ENCODE peak calls at places on chromosomes 16 and 17, in four cellular contexts. T, P, V and G are unnamed samples. For H3K4me1, the result is how much of the 10 kb centered on the place peaks cover.

GRCh38 chr17:82204831-82205719 is 7.6 kb downstream of the CCDC57 start:
- DNase-seq in T (no peak), P (no peak), V (no peak), G (no peak)

GRCh38 chr17:72476575-72476986 is 355.8 kb downstream of the SOX9 start:
- DNase-seq in T (peak), P (no peak), V (no peak), G (no peak)

GRCh38 chr17:28902819-28903545 is at the start of gene DHRS13:
- DNase-seq in T (peak), P (no peak), V (peak), G (peak)

GRCh38 chr17:43027091-43028032 is 2.3 kb downstream of the RND2 start:
- DNase-seq in T (no peak), P (no peak), V (no peak), G (no peak)

GRCh38 chr17:40014375-40014980 is 762 bp upstream of the CSF3 start:
- DNase-seq in T (no peak), P (no peak), V (no peak), G (no peak)

GRCh38 chr17:17206913-17207368 is 808 bp upstream of the PLD6 start:
- DNase-seq in T (no peak), P (no peak), V (no peak), G (no peak)

GRCh38 chr17:27980035-27980434 is 62.4 kb upstream of the NLK start:
- DNase-seq in T (no peak), P (no peak), V (peak), G (no peak)

GRCh38 chr16:57070986-57071540 is 21.3 kb upstream of the CPNE2 start:
- DNase-seq in T (no peak), P (no peak), V (no peak), G (no peak)

GRCh38 chr17:57946798-57947358 is 8.3 kb downstream of the CUEDC1 start:
- DNase-seq in T (peak), P (no peak), V (peak), G (no peak)

GRCh38 chr16:16100631-16101030 is 122.7 kb downstream of the ABCC6 start:
- DNase-seq in T (no peak), P (no peak), V (no peak), G (no peak)

GRCh38 chr16:69064164-69064563 is 41.3 kb upstream of the HAS3 start:
- DNase-seq in T (no peak), P (no peak), V (no peak), G (no peak)

GRCh38 chr17:73293480-73293911 is 18.3 kb downstream of the CDC42EP4 start:
- DNase-seq in T (peak), P (no peak), V (peak), G (peak)

GRCh38 chr17:16942141-16943031 is 29.5 kb downstream of the TNFRSF13B start:
- DNase-seq in T (no peak), P (peak), V (no peak), G (no peak)

GRCh38 chr17:43755389-43755875 is 3.2 kb downstream of the SOST start:
- DNase-seq in T (no peak), P (no peak), V (no peak), G (no peak)

GRCh38 chr16:69187387-69187890 is 475 bp downstream of the SNTB2 start:
- DNase-seq in T (peak), P (no peak), V (peak), G (peak)

GRCh38 chr17:61720016-61720795 is 129.2 kb upstream of the NACA2 start:
- DNase-seq in T (no peak), P (no peak), V (no peak), G (no peak)

GRCh38 chr16:14628806-14629611 is 1.1 kb downstream of the PARN start:
- DNase-seq in T (no peak), P (no peak), V (no peak), G (no peak)

GRCh38 chr16:56263711-56264608 is 72.7 kb downstream of the GNAO1 start:
- DNase-seq in T (no peak), P (no peak), V (peak), G (peak)

GRCh38 chr17:80104321-80104955 is 3.1 kb downstream of the GAA start:
- DNase-seq in T (no peak), P (no peak), V (no peak), G (no peak)

GRCh38 chr17:65020284-65020683 is 36.3 kb downstream of the GNA13 start:
- DNase-seq in T (no peak), P (no peak), V (no peak), G (no peak)

GRCh38 chr16:27225536-27226360 is 22.4 kb downstream of the KDM8 start:
- DNase-seq in T (peak), P (no peak), V (no peak), G (no peak)

GRCh38 chr17:78852709-78853111 is 12.1 kb upstream of the USP36 start:
- DNase-seq in T (peak), P (no peak), V (no peak), G (no peak)

GRCh38 chr17:80649672-80650338 is 105.2 kb downstream of the RPTOR start:
- DNase-seq in T (no peak), P (no peak), V (peak), G (peak)

GRCh38 chr17:82064433-82065192 is 991 bp downstream of the DUS1L start:
- DNase-seq in T (peak), P (no peak), V (no peak), G (no peak)

GRCh38 chr16:82011199-82011641 is at the start of gene SDR42E1:
- DNase-seq in T (peak), P (no peak), V (no peak), G (no peak)

GRCh38 chr17:81484195-81484979 is 28.2 kb downstream of the ACTG1 start:
- DNase-seq in T (peak), P (no peak), V (peak), G (peak)

GRCh38 chr16:82340531-82340930 is 170.5 kb upstream of the MPHOSPH6 start:
- DNase-seq in T (no peak), P (no peak), V (no peak), G (no peak)

GRCh38 chr17:10295728-10296343 is 77.0 kb downstream of the MYH13 start:
- DNase-seq in T (no peak), P (no peak), V (peak), G (peak)

GRCh38 chr16:65975049-65975708 is 391.3 kb upstream of the CDH5 start:
- DNase-seq in T (no peak), P (no peak), V (no peak), G (no peak)

GRCh38 chr17:59154335-59154720 is 658 bp downstream of the SKA2 start:
- DNase-seq in T (peak), P (no peak), V (peak), G (no peak)

GRCh38 chr17:61783556-61784304 is 79.6 kb downstream of the BRIP1 start:
- DNase-seq in T (no peak), P (no peak), V (no peak), G (no peak)

GRCh38 chr17:1724869-1725641 is 551 bp downstream of the WDR81 start:
- DNase-seq in T (no peak), P (no peak), V (no peak), G (no peak)

GRCh38 chr17:78933025-78933958 is 8.1 kb upstream of the TIMP2 start:
- DNase-seq in T (peak), P (no peak), V (no peak), G (peak)

GRCh38 chr16:10663744-10664143 is 31.0 kb downstream of the TEKT5 start:
- DNase-seq in T (no peak), P (no peak), V (no peak), G (no peak)

GRCh38 chr17:29444589-29444988 is 54.4 kb downstream of the TAOK1 start:
- DNase-seq in T (no peak), P (no peak), V (no peak), G (no peak)

GRCh38 chr16:19607610-19608280 is 52.2 kb downstream of the VPS35L start:
- DNase-seq in T (no peak), P (no peak), V (no peak), G (no peak)

GRCh38 chr17:9381068-9381467 is 194.6 kb downstream of the STX8 start:
- DNase-seq in T (no peak), P (no peak), V (no peak), G (no peak)

GRCh38 chr17:71084219-71084618 is 914.9 kb downstream of the KCNJ2 start:
- DNase-seq in T (peak), P (no peak), V (no peak), G (no peak)

GRCh38 chr16:48574148-48574547 is 35.8 kb downstream of the N4BP1 start:
- DNase-seq in T (no peak), P (no peak), V (no peak), G (no peak)

DNA sequence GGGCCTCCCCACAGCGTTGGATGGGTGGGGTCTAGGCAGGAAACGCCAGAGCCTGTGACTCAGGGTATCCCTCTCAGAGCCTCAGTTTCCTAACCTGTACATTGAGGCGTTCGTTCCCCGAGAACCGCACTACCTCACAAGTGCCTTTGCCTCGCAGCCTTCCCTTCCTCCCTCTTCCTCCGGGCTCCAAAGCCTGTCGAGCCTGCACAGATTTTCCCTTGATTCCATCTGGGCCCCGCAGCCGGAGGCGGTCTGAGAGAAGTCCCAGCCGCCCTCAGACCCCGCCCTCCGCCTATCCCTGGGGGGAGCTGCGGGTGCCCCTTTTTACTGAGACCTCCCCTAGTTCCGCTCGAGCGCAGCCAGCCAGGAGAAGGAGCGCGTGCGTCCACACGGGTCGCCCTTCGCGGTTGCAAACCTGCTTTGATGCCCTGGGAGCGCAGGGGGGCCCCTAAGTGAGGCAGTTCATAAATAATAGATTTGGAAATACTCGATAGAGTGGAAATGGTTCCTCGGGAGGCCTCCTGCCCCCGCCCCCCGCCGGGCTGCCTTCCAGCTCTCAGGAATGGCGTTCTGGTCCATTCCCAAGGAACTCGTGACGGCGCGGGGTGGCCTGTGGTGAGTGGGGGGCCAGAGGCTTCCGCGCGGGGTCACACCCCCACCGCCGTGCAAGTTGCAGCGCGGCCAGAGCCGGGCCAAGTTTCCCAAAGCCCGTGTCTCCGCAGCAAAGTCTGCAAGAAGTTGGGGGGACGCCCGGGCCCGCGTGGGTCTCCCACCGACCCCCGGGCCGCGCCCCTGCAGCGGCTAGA is 672 bp downstream of the C16orf74 start:
- DNase-seq in T (peak), P (no peak), V (peak), G (peak)
- H3K4me3 ChIP-seq in T (peak), P (peak), V (peak), G (peak)

DNA sequence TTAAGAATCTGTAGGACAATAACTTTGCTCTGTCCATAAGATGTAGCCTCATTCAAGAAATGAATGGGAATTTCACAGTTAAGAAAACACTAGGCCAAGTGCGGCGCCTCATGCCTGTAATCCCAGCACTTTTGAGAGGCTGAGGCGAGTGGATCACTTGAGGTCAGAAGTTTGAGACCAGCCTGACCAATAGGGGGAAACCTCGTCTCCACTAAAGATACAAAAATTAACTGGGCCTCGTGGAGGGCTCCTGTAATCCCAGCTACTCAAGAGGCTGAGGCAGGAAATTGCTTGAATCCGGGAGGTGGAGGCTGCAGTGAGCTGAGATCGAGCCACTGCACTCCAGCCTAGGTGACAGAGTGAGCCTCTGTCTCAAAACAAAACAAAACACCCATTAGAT is 19.9 kb upstream of the RSL1D1 start:
- DNase-seq in T (no peak), P (no peak), V (no peak), G (no peak)
- TF ChIP-seq CTCF in T (no peak), P (no peak), V (no peak), G (peak)

GRCh38 chr16:822909-823297 is 22.4 kb upstream of the GNG13 start:
- DNase-seq in T (no peak), P (no peak), V (no peak), G (no peak)
- H3K4me1 ChIP-seq in T (under half), P (under half), V (under half), G (under half)

DNA sequence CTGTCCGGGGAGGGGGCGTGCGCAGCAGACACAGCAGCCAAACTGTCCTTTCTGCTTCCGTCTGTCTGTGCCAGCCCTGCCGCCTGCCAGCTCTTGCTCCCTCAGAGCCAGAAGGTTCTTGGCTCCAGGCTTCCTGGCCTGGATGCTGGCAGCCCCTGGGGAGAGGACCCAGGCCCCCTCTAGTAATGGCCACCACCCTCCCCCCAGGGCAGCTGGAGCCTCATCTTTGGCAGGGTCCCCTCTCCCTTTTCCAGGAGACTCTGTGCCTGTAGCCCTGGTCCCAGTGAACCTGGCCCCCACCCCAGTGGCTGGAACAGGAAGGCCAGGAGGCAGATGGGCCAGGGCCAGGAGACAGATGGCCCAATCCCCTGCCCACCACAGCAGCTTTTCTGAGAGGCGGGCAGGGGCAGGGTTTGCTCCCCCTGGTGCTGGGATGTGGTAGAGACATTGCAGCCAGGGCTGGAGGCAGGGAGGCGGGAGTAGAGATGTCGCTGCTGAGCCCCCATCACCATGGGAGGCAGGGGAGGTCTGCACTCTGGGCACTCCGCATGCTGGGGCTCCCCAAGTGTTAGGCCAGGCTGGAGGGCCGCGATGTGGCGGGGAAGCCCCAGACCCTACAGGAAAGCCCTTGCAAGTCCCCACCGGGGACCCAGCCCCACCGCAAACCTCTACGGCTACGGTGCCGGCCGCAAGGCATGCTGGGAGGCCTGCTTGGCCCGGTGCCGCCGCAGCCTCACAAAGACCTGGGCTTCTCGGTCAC is 16.7 kb downstream of the UNC13D start:
- DNase-seq in T (peak), P (no peak), V (peak), G (peak)
- H3K4me3 ChIP-seq in T (peak), P (peak), V (peak), G (peak)

GRCh38 chr17:6894206-6894528 is 62.6 kb upstream of the TEKT1 start:
- DNase-seq in T (no peak), P (no peak), V (no peak), G (no peak)
- TF ChIP-seq CTCF in T (no peak), P (no peak), V (peak), G (peak)

DNA sequence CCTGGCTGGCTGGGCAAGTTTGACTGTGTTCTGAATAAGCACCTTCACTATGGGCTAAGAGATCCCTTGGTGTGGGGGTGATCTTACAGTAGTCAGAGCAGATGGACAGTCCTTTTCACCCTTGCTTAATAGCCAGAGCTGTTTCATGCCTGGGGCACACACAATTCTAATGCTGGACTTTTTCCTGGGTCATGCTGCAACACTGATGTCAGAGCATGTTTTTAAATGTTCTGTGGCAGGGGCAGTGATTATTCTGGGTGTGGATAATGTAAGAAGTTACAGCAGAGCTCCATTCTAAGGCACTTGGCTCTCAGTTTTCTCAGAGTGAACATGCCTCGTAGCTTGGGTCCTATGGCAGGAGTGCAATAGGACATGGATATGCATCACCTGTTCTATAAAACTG is 4.0 kb upstream of the CD68 start:
- DNase-seq in T (no peak), P (no peak), V (no peak), G (no peak)
- H3K4me1 ChIP-seq in T (half or more), P (half or more), V (under half), G (half or more)

GRCh38 chr16:89482824-89483220 is 7.5 kb downstream of the ANKRD11 start:
- DNase-seq in T (no peak), P (no peak), V (no peak), G (no peak)

GRCh38 chr16:89482087-89482823 is 8.1 kb downstream of the ANKRD11 start:
- DNase-seq in T (no peak), P (no peak), V (no peak), G (no peak)

GRCh38 chr16:89485701-89486246 is 4.6 kb downstream of the ANKRD11 start:
- DNase-seq in T (no peak), P (no peak), V (no peak), G (no peak)

GRCh38 chr16:89484088-89484501 is 6.3 kb downstream of the ANKRD11 start:
- DNase-seq in T (no peak), P (no peak), V (no peak), G (no peak)

DNA sequence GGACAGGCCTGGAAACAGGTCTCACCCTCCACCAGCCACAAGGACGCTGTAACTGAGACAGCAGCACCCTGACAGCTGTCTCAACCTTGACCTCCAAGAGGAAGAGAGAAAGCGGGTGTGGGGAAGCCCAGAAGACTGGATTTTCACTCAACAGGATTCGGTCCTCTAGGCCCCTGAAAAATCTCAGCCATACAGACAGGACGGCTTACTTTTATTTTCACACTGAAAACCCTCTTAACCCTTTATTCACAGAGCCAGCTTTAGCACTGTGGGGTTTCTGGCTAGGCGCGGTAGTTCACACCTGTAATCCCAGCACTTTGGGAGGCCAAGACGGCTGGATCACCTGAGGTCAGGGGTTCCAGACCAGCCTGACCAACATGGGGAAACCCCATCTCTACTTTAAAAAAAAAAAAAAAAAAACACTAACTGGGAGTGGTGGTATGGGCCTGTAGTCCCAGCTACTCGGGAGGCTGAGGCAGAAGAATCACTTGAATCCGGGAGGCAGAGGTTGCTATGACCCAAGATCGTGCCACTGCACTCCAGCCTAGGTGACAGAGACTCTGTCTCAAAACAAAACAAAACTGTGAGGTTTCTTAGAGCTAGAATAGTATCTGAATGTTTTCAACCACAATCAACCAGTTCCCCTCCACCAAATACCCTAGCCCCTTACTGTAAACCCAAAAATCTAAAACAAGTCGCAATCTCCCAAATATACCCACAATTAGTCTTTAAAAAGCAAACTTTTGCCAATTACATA is 5.3 kb downstream of the ANKRD11 start:
- DNase-seq in T (no peak), P (no peak), V (no peak), G (no peak)
- H3K4me3 ChIP-seq in T (no peak), P (no peak), V (no peak), G (no peak)

DNA sequence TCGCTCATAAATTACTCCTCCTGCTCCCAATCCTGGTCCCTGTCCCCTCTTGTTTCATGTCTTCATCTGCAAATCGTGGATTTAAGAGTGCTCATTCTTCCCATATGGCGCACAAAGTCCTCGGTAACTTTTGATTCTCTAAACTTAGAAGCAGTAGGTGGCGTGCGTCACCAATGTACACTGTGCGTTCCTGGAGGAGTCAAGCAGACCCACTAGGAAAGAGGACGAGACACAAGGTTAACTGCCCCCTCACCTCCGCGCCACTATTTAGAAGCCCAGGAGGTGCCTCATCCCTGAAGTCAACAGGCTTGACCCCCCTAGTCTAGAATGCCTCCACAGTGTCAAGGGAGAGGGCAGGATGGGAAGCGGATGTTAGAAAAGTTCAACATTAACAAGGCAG is 2.9 kb downstream of the SLC13A5 start:
- DNase-seq in T (no peak), P (no peak), V (no peak), G (no peak)
- TF ChIP-seq CTCF in T (no peak), P (no peak), V (no peak), G (no peak)